ENCODE peak calls at places on chromosome 10, in five cellular contexts. One of them, this sample, is unnamed.

GRCh38 chr10:1044146-1044545 is 4.8 kb downstream of the IDI1 start:
- DNase-seq in skeletal muscle cell: no peak
- DNase-seq in AG20443: no peak
- DNase-seq in left kidney: no peak
- DNase-seq in stimulated activated CD4-positive, alpha-beta T cell treated with anti-CD3 and anti-CD28 coated beads, TNF-alpha, amount 100 ng/mL, for 48 hours: no peak
- DNase-seq in this sample: no peak

GRCh38 chr10:101222683-101223273 is 6.5 kb downstream of the LBX1 start:
- DNase-seq in stimulated activated CD4-positive, alpha-beta T cell treated with anti-CD3 and anti-CD28 coated beads, TNF-alpha, amount 100 ng/mL, for 48 hours: no peak
- DNase-seq in skeletal muscle cell: no peak
- DNase-seq in left kidney: peak; percentile 65
- DNase-seq in AG20443: peak; percentile 44
- DNase-seq in this sample: no peak

GRCh38 chr10:88110822-88111221 is 247.4 kb downstream of the PTEN start:
- DNase-seq in left kidney: no peak
- DNase-seq in skeletal muscle cell: no peak
- DNase-seq in AG20443: no peak
- DNase-seq in stimulated activated CD4-positive, alpha-beta T cell treated with anti-CD3 and anti-CD28 coated beads, TNF-alpha, amount 100 ng/mL, for 48 hours: no peak
- DNase-seq in this sample: no peak

GRCh38 chr10:36602374-36602773 is 523.0 kb upstream of the ANKRD30A start:
- DNase-seq in stimulated activated CD4-positive, alpha-beta T cell treated with anti-CD3 and anti-CD28 coated beads, TNF-alpha, amount 100 ng/mL, for 48 hours: no peak
- DNase-seq in AG20443: peak; percentile 51
- DNase-seq in skeletal muscle cell: peak; percentile 52
- DNase-seq in left kidney: no peak
- DNase-seq in this sample: no peak

GRCh38 chr10:45560262-45560661 is 112.3 kb downstream of the ZFAND4 start:
- DNase-seq in stimulated activated CD4-positive, alpha-beta T cell treated with anti-CD3 and anti-CD28 coated beads, TNF-alpha, amount 100 ng/mL, for 48 hours: no peak
- DNase-seq in AG20443: no peak
- DNase-seq in left kidney: no peak
- DNase-seq in skeletal muscle cell: no peak
- DNase-seq in this sample: no peak

GRCh38 chr10:101292194-101293006 is 61.6 kb upstream of the BTRC start:
- DNase-seq in AG20443: peak; percentile 48
- DNase-seq in stimulated activated CD4-positive, alpha-beta T cell treated with anti-CD3 and anti-CD28 coated beads, TNF-alpha, amount 100 ng/mL, for 48 hours: no peak
- DNase-seq in left kidney: peak; percentile 74
- DNase-seq in skeletal muscle cell: no peak
- DNase-seq in this sample: no peak

GRCh38 chr10:86594535-86594934 is 59.8 kb upstream of the OPN4 start:
- DNase-seq in left kidney: no peak
- DNase-seq in skeletal muscle cell: no peak
- DNase-seq in AG20443: no peak
- DNase-seq in stimulated activated CD4-positive, alpha-beta T cell treated with anti-CD3 and anti-CD28 coated beads, TNF-alpha, amount 100 ng/mL, for 48 hours: no peak
- DNase-seq in this sample: peak; percentile 51

GRCh38 chr10:10499839-10500238 is 517.8 kb upstream of the CELF2 start:
- DNase-seq in left kidney: no peak
- DNase-seq in stimulated activated CD4-positive, alpha-beta T cell treated with anti-CD3 and anti-CD28 coated beads, TNF-alpha, amount 100 ng/mL, for 48 hours: no peak
- DNase-seq in skeletal muscle cell: peak; percentile 25
- DNase-seq in AG20443: peak; percentile 34
- DNase-seq in this sample: no peak

GRCh38 chr10:52609071-52609470 is 163.5 kb downstream of the MBL2 start:
- DNase-seq in AG20443: no peak
- DNase-seq in stimulated activated CD4-positive, alpha-beta T cell treated with anti-CD3 and anti-CD28 coated beads, TNF-alpha, amount 100 ng/mL, for 48 hours: no peak
- DNase-seq in left kidney: peak; percentile 38
- DNase-seq in skeletal muscle cell: no peak
- DNase-seq in this sample: no peak

This sample was measured in HS-5.